ENCODE peak calls at places on chromosomes 5 and 9, in five cellular contexts. P is cardiac muscle cell, Q is endothelial cell of umbilical vein, N is pancreas, E is fibroblast of pulmonary artery. R is an unnamed sample.

GRCh38 chr5:34626036-34626435 is 30.1 kb upstream of the RAI14 start:
- DNase-seq in P (no peak), Q (peak), N (no peak), E (peak), R (peak)

GRCh38 chr5:102561894-102562760 is 63.3 kb upstream of the SLCO6A1 start:
- DNase-seq in P (no peak), Q (no peak), N (no peak), E (peak), R (no peak)

GRCh38 chr9:131755541-131756198 is 15.8 kb upstream of the RAPGEF1 start:
- DNase-seq in P (peak), Q (peak), N (peak), E (peak), R (peak)

GRCh38 chr9:6911901-6912650 is 154.3 kb downstream of the KDM4C start:
- DNase-seq in P (no peak), Q (no peak), N (no peak), E (no peak), R (peak)

GRCh38 chr5:171989946-171990712 is 16.3 kb downstream of the FBXW11 start:
- DNase-seq in P (no peak), Q (no peak), N (no peak), E (no peak), R (no peak)

GRCh38 chr5:83608122-83608521 is 112.5 kb downstream of the HAPLN1 start:
- DNase-seq in P (peak), Q (peak), N (no peak), E (peak), R (peak)

GRCh38 chr9:14924821-14925220 is 14.6 kb upstream of the FREM1 start:
- DNase-seq in P (no peak), Q (no peak), N (no peak), E (peak), R (peak)

GRCh38 chr5:62256161-62257017 is 49.6 kb upstream of the KIF2A start:
- DNase-seq in P (no peak), Q (peak), N (no peak), E (peak), R (no peak)

GRCh38 chr9:74573792-74574191 is 76.7 kb downstream of the RORB start:
- DNase-seq in P (no peak), Q (no peak), N (no peak), E (peak), R (no peak)

GRCh38 chr5:10338996-10339903 is 14.2 kb upstream of the MARCHF6 start:
- DNase-seq in P (no peak), Q (no peak), N (no peak), E (no peak), R (no peak)

GRCh38 chr9:136309101-136309801 is 5.4 kb upstream of the CCDC187 start:
- DNase-seq in P (no peak), Q (no peak), N (peak), E (no peak), R (no peak)

GRCh38 chr9:5793812-5794211 is 39.1 kb downstream of the ERMP1 start:
- DNase-seq in P (no peak), Q (no peak), N (no peak), E (no peak), R (no peak)

GRCh38 chr5:458547-459353 is 15.8 kb downstream of the EXOC3 start:
- DNase-seq in P (no peak), Q (peak), N (peak), E (peak), R (no peak)

GRCh38 chr9:135929656-135930445 is 22.5 kb upstream of the CAMSAP1 start:
- DNase-seq in P (no peak), Q (no peak), N (no peak), E (no peak), R (no peak)

GRCh38 chr9:136228107-136228875 is 17.3 kb downstream of the QSOX2 start:
- DNase-seq in P (no peak), Q (peak), N (peak), E (peak), R (peak)

GRCh38 chr9:114216081-114216480 is 60.7 kb downstream of the COL27A1 start:
- DNase-seq in P (peak), Q (peak), N (peak), E (peak), R (no peak)

GRCh38 chr5:36273809-36274526 is 27.7 kb downstream of the RANBP3L start:
- DNase-seq in P (no peak), Q (no peak), N (no peak), E (no peak), R (no peak)

GRCh38 chr5:133406632-133407276 is 205.6 kb downstream of the FSTL4 start:
- DNase-seq in P (no peak), Q (no peak), N (no peak), E (no peak), R (no peak)

GRCh38 chr5:110651507-110651906 is 75.0 kb downstream of the TMEM232 start:
- DNase-seq in P (no peak), Q (no peak), N (no peak), E (peak), R (peak)

GRCh38 chr5:113446358-113446927 is 11.7 kb upstream of the TSSK1B start:
- DNase-seq in P (peak), Q (no peak), N (no peak), E (no peak), R (no peak)

GRCh38 chr9:121249563-121249962 is 18.4 kb upstream of the GSN start:
- DNase-seq in P (no peak), Q (no peak), N (no peak), E (no peak), R (no peak)

GRCh38 chr5:143124593-143124992 is 278.9 kb downstream of the NR3C1 start:
- DNase-seq in P (no peak), Q (no peak), N (no peak), E (no peak), R (no peak)

GRCh38 chr5:32735512-32735911 is 24.4 kb downstream of the NPR3 start:
- DNase-seq in P (no peak), Q (no peak), N (no peak), E (no peak), R (no peak)

GRCh38 chr9:37528652-37529072 is 42.9 kb downstream of the POLR1E start:
- DNase-seq in P (no peak), Q (no peak), N (no peak), E (no peak), R (no peak)

GRCh38 chr5:143887302-143887638 is 75.3 kb downstream of the HMHB1 start:
- DNase-seq in P (peak), Q (peak), N (peak), E (peak), R (peak)

GRCh38 chr5:2160811-2161210 is 278.1 kb upstream of the IRX4 start:
- DNase-seq in P (no peak), Q (no peak), N (no peak), E (no peak), R (no peak)

DNA sequence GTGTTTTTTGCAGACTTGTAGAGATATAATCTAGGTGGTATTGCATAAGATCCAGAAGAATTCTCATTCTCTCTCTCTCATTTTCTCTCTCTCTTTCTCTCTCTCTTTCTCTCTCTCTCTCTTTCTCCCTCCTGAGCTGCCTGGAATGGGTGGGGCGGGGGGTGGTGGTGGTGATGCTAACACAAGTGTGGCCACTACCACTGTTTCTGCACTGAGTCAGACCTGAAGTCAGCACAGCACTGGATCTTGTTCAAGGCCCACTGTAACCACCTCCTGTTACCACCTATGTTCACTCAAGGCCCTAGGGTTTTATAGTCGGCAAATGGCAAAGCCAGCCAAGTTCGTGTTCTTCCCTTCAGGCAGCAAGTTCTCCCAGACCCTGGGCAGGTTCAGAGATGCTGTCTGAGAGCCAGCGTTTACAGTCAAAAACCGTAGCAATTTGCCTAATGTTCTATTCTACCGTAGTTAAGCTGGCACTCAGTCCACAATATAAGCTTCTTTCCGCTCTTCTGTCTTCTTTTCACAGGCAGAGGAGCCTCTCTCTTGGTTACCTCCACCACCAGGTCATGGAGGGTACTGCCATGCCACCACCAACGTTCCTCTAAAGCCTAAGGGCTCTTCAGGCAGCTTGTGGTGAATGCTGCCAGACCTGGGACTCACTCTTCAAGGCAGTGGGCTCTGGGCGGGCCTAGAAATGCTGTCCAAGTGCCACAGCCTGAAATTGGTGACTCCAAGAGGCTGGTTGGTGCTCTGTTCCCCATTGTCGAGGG is 235.7 kb upstream of the PRR16 start:
- DNase-seq in P (no peak), Q (no peak), N (no peak), E (no peak), R (no peak)
- TF ChIP-seq CTCF in P (no peak), Q (no peak), N (no peak), E (no peak), R (no peak)

GRCh38 chr5:54523534-54523933 is 6.0 kb downstream of the SNX18 start:
- DNase-seq in P (no peak), Q (no peak), N (no peak), E (no peak), R (no peak)
- TF ChIP-seq CTCF in P (no peak), Q (no peak), N (no peak), E (no peak), R (no peak)

GRCh38 chr5:55538621-55539020 is 3.9 kb upstream of the PLPP1 start:
- DNase-seq in P (no peak), Q (no peak), N (no peak), E (no peak), R (peak)

GRCh38 chr5:55544341-55544740 is 9.6 kb upstream of the PLPP1 start:
- DNase-seq in P (no peak), Q (no peak), N (no peak), E (no peak), R (peak)

GRCh38 chr5:55540024-55540423 is 5.3 kb upstream of the PLPP1 start:
- DNase-seq in P (no peak), Q (no peak), N (no peak), E (peak), R (peak)

GRCh38 chr5:55540525-55540924 is 5.8 kb upstream of the PLPP1 start:
- DNase-seq in P (no peak), Q (no peak), N (no peak), E (no peak), R (no peak)

GRCh38 chr5:55541056-55541635 is 6.4 kb upstream of the PLPP1 start:
- DNase-seq in P (no peak), Q (no peak), N (no peak), E (no peak), R (no peak)
- TF ChIP-seq CTCF in P (no peak), Q (no peak), N (no peak), E (no peak), R (no peak)

DNA sequence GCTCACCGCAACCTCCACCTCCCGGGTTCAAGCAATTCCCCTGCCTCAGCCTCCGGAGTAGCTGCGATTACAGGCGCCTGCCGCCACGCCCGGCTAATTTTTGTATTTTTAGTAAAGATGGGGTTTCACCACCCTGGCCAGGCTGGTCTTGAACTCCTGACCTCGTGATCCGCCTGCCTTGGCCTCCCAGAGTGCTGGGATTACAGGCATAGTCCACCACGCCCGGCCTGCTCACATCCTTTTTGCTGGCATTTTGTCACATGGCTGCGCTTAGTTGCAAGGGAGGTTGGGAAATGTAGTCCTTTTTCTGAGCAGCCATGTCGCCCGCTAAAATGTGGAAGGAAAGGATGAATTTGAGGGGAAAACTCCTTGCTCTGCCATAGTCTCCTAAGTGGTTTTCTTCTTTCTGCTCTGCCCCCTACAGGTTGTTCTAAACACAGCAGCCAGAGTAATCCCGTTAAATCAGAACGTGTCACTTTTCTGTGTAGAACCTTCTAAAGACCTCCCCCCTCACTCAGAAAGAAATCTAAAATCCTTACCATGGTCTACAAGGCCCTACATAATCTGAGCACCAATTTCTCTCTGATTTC is 57.8 kb upstream of the HSPA9 start:
- DNase-seq in P (peak), Q (peak), N (peak), E (peak), R (peak)
- TF ChIP-seq CTCF in P (peak), Q (peak), N (no peak), E (peak), R (peak)